ENCODE peak calls at places on chromosomes 7 and 10, in ten cellular contexts. L is left lobe of liver, U is T follicular helper cell, M is frontal cortex, X is NCI-H2029, P is germinal center, Y is GM04504, B is AG20443, T is ELR, J is GM06990. S is an unnamed sample.

GRCh38 chr10:122882798-122883197 is 3.4 kb upstream of the FAM24B start:
- DNase-seq in T (no peak), Y (no peak), J (no peak), P (no peak), L (no peak), M (no peak), B (no peak), U (no peak), X (no peak), S (no peak)

GRCh38 chr7:9148687-9149086 is 715.3 kb downstream of the NXPH1 start:
- DNase-seq in T (no peak), U (no peak), M (no peak), J (no peak), Y (no peak), B (no peak), X (no peak), P (no peak), L (no peak), S (no peak)

GRCh38 chr10:88157981-88158465 is 294.6 kb downstream of the PTEN start:
- DNase-seq in Y (peak), M (no peak), J (no peak), T (peak), L (no peak), P (no peak), X (no peak), B (peak), U (no peak), S (no peak)

GRCh38 chr7:105112440-105113418 is 98.7 kb downstream of the KMT2E start:
- DNase-seq in Y (no peak), J (no peak), U (no peak), M (no peak), L (peak), B (no peak), P (no peak), T (no peak), X (no peak), S (no peak)

GRCh38 chr7:14270099-14270498 is 280.6 kb upstream of the ETV1 start:
- DNase-seq in L (no peak), M (no peak), P (no peak), B (no peak), X (no peak), T (peak), U (no peak), J (no peak), Y (no peak), S (no peak)

GRCh38 chr7:48099781-48100180 is 10.7 kb downstream of the UPP1 start:
- DNase-seq in J (no peak), T (no peak), X (no peak), B (no peak), P (no peak), L (no peak), Y (no peak), M (no peak), U (no peak), S (no peak)

GRCh38 chr7:72494807-72495206 is 82.7 kb upstream of the CALN1 start:
- DNase-seq in J (no peak), Y (no peak), M (no peak), X (no peak), L (no peak), P (no peak), T (no peak), B (no peak), U (no peak), S (no peak)

GRCh38 chr10:69816963-69817605 is 15.4 kb downstream of the COL13A1 start:
- DNase-seq in X (no peak), P (no peak), L (no peak), J (no peak), T (no peak), U (no peak), Y (no peak), M (no peak), B (no peak), S (no peak)

GRCh38 chr10:112298581-112298980 is 15.4 kb downstream of the TECTB start:
- DNase-seq in B (no peak), P (no peak), X (no peak), J (no peak), T (no peak), L (no peak), U (no peak), M (no peak), Y (no peak), S (no peak)

GRCh38 chr10:103066141-103067098 is 126.7 kb downstream of the NT5C2 start:
- DNase-seq in U (no peak), T (no peak), M (no peak), P (no peak), B (no peak), Y (no peak), X (no peak), J (no peak), L (no peak), S (no peak)

GRCh38 chr7:31305260-31305659 is 35.3 kb downstream of the NEUROD6 start:
- DNase-seq in X (no peak), T (no peak), B (no peak), P (no peak), U (no peak), Y (no peak), J (no peak), M (no peak), L (no peak), S (no peak)

GRCh38 chr7:152602962-152603361 is 73.0 kb downstream of the XRCC2 start:
- DNase-seq in M (no peak), U (no peak), J (no peak), B (no peak), P (no peak), Y (no peak), T (no peak), X (no peak), L (no peak), S (no peak)

GRCh38 chr10:79336739-79337138 is 10.5 kb upstream of the PPIF start:
- DNase-seq in B (no peak), U (no peak), M (no peak), L (no peak), Y (no peak), J (no peak), T (no peak), X (no peak), P (no peak), S (no peak)

GRCh38 chr10:69056129-69056528 is 31.8 kb upstream of the SRGN start:
- DNase-seq in J (no peak), T (peak), B (no peak), L (no peak), X (no peak), P (no peak), Y (no peak), U (no peak), M (no peak), S (no peak)

GRCh38 chr10:31709028-31709427 is 219.6 kb downstream of the ARHGAP12 start:
- DNase-seq in J (no peak), X (no peak), Y (no peak), M (no peak), T (no peak), U (no peak), L (no peak), P (no peak), B (no peak), S (no peak)

GRCh38 chr7:15916666-15917388 is 230.3 kb upstream of the MEOX2 start:
- DNase-seq in M (no peak), L (no peak), T (no peak), X (no peak), Y (no peak), P (no peak), U (no peak), B (no peak), J (no peak), S (no peak)

GRCh38 chr7:21967500-21968099 is 21.9 kb upstream of the CDCA7L start:
- DNase-seq in M (no peak), L (no peak), X (no peak), U (no peak), P (no peak), J (no peak), Y (no peak), T (no peak), B (no peak), S (no peak)

GRCh38 chr7:85840532-85840931 is 653.7 kb upstream of the SEMA3D start:
- DNase-seq in T (no peak), L (no peak), J (no peak), P (no peak), X (no peak), M (no peak), U (no peak), B (no peak), Y (no peak), S (no peak)

GRCh38 chr10:21746118-21746517 is 212.1 kb downstream of the MLLT10 start:
- DNase-seq in P (no peak), L (no peak), B (no peak), J (no peak), U (no peak), M (no peak), Y (no peak), X (no peak), T (no peak), S (no peak)

GRCh38 chr10:15152556-15152955 is 15.9 kb downstream of the NMT2 start:
- DNase-seq in L (no peak), M (no peak), U (no peak), B (no peak), J (no peak), T (no peak), Y (no peak), P (no peak), X (no peak), S (no peak)

GRCh38 chr7:24665564-24666294 is 91.5 kb downstream of the GSDME start:
- DNase-seq in J (peak), B (peak), M (no peak), Y (peak), T (peak), U (peak), X (peak), P (peak), L (no peak), S (peak)

GRCh38 chr7:132865366-132865765 is 216.5 kb downstream of the CHCHD3 start:
- DNase-seq in L (no peak), B (peak), M (no peak), Y (no peak), T (no peak), P (no peak), X (no peak), U (no peak), J (no peak), S (no peak)

GRCh38 chr10:102111276-102111675 is 8.9 kb downstream of the LDB1 start:
- DNase-seq in L (no peak), B (no peak), X (no peak), T (no peak), U (no peak), J (no peak), M (no peak), P (no peak), Y (no peak), S (no peak)

GRCh38 chr10:88657901-88658300 is 6.3 kb upstream of the LIPF start:
- DNase-seq in B (no peak), Y (no peak), T (peak), M (no peak), J (no peak), X (no peak), P (no peak), U (no peak), L (no peak), S (no peak)

GRCh38 chr7:50868426-50869100 is 85.9 kb upstream of the GRB10 start:
- DNase-seq in M (no peak), J (no peak), B (no peak), X (no peak), Y (no peak), U (no peak), P (no peak), L (no peak), T (no peak), S (no peak)

GRCh38 chr10:76040830-76041220 is 609.4 kb downstream of the LRMDA start:
- DNase-seq in U (no peak), P (no peak), M (no peak), X (no peak), T (no peak), J (no peak), L (no peak), B (no peak), Y (no peak), S (no peak)

GRCh38 chr7:140478361-140479061 is 794 bp downstream of the MKRN1 start:
- DNase-seq in T (peak), P (peak), U (peak), J (peak), M (no peak), Y (no peak), B (peak), L (peak), X (peak), S (peak)

GRCh38 chr7:9204571-9204970 is 771.2 kb downstream of the NXPH1 start:
- DNase-seq in M (no peak), T (no peak), Y (no peak), J (no peak), X (no peak), U (no peak), L (no peak), P (no peak), B (no peak), S (no peak)

GRCh38 chr7:47553309-47553708 is 28.6 kb downstream of the TNS3 start:
- DNase-seq in U (no peak), J (no peak), X (no peak), B (no peak), P (no peak), T (no peak), Y (no peak), L (no peak), M (no peak), S (no peak)

GRCh38 chr10:128151031-128151430 is 24.8 kb upstream of the MKI67 start:
- DNase-seq in M (no peak), X (no peak), Y (no peak), T (no peak), U (no peak), L (no peak), J (no peak), P (no peak), B (no peak), S (no peak)

GRCh38 chr10:50506861-50507573 is 116.7 kb downstream of the SGMS1 start:
- DNase-seq in J (no peak), L (no peak), X (no peak), B (no peak), P (no peak), M (peak), U (no peak), Y (no peak), T (no peak), S (no peak)